ENCODE peak calls at places on chromosomes 16 and 17, in eight cellular contexts. One of them, this sample, is unnamed.

GRCh38 chr17:7023576-7024401 is 939 bp downstream of the BCL6B start:
- DNase-seq in NB4: no peak
- DNase-seq in lower leg skin: peak
- DNase-seq in choroid plexus epithelial cell: peak
- DNase-seq in WTC11: peak
- DNase-seq in B cell: peak
- DNase-seq in CD4-positive, alpha-beta T cell: peak
- DNase-seq in fibroblast of lung: peak
- DNase-seq in this sample: peak

GRCh38 chr17:82020874-82021727 is 1.6 kb downstream of the CENPX start:
- DNase-seq in choroid plexus epithelial cell: peak
- DNase-seq in lower leg skin: no peak
- DNase-seq in NB4: peak
- DNase-seq in fibroblast of lung: peak
- DNase-seq in B cell: no peak
- DNase-seq in CD4-positive, alpha-beta T cell: peak
- DNase-seq in WTC11: peak
- DNase-seq in this sample: peak

GRCh38 chr17:37490638-37491614 is 1.2 kb downstream of the DUSP14 start:
- DNase-seq in lower leg skin: peak
- DNase-seq in CD4-positive, alpha-beta T cell: no peak
- DNase-seq in choroid plexus epithelial cell: peak
- DNase-seq in B cell: no peak
- DNase-seq in fibroblast of lung: peak
- DNase-seq in NB4: peak
- DNase-seq in WTC11: peak
- DNase-seq in this sample: peak

GRCh38 chr16:87463722-87464690 is 28.8 kb downstream of the ZCCHC14 start:
- DNase-seq in WTC11: no peak
- DNase-seq in NB4: peak
- DNase-seq in fibroblast of lung: peak
- DNase-seq in B cell: peak
- DNase-seq in CD4-positive, alpha-beta T cell: peak
- DNase-seq in lower leg skin: peak
- DNase-seq in choroid plexus epithelial cell: peak
- DNase-seq in this sample: no peak

GRCh38 chr17:48129981-48130380 is 22.4 kb downstream of the SNX11 start:
- DNase-seq in B cell: no peak
- DNase-seq in WTC11: no peak
- DNase-seq in fibroblast of lung: no peak
- DNase-seq in CD4-positive, alpha-beta T cell: no peak
- DNase-seq in NB4: no peak
- DNase-seq in choroid plexus epithelial cell: no peak
- DNase-seq in lower leg skin: no peak
- DNase-seq in this sample: no peak

GRCh38 chr17:57971572-57971971 is 16.4 kb upstream of the CUEDC1 start:
- DNase-seq in CD4-positive, alpha-beta T cell: no peak
- DNase-seq in WTC11: no peak
- DNase-seq in B cell: no peak
- DNase-seq in NB4: no peak
- DNase-seq in lower leg skin: peak
- DNase-seq in choroid plexus epithelial cell: no peak
- DNase-seq in fibroblast of lung: no peak
- DNase-seq in this sample: no peak

GRCh38 chr17:3012926-3013581 is 50.4 kb downstream of the OR1D5 start:
- DNase-seq in choroid plexus epithelial cell: peak
- DNase-seq in B cell: peak
- DNase-seq in NB4: peak
- DNase-seq in CD4-positive, alpha-beta T cell: peak
- DNase-seq in WTC11: peak
- DNase-seq in lower leg skin: no peak
- DNase-seq in fibroblast of lung: peak
- DNase-seq in this sample: peak

GRCh38 chr16:3028716-3029319 is 5.0 kb downstream of the THOC6 start:
- DNase-seq in fibroblast of lung: no peak
- DNase-seq in CD4-positive, alpha-beta T cell: no peak
- DNase-seq in WTC11: no peak
- DNase-seq in NB4: no peak
- DNase-seq in lower leg skin: no peak
- DNase-seq in choroid plexus epithelial cell: no peak
- DNase-seq in B cell: no peak
- DNase-seq in this sample: no peak

GRCh38 chr17:56203430-56203829 is 50.2 kb downstream of the ANKFN1 start:
- DNase-seq in lower leg skin: no peak
- DNase-seq in CD4-positive, alpha-beta T cell: no peak
- DNase-seq in choroid plexus epithelial cell: peak
- DNase-seq in fibroblast of lung: no peak
- DNase-seq in B cell: no peak
- DNase-seq in WTC11: no peak
- DNase-seq in NB4: peak
- DNase-seq in this sample: no peak

GRCh38 chr17:63881935-63882601 is at the start of gene GH2:
- DNase-seq in fibroblast of lung: peak
- DNase-seq in CD4-positive, alpha-beta T cell: peak
- DNase-seq in WTC11: peak
- DNase-seq in choroid plexus epithelial cell: peak
- DNase-seq in lower leg skin: peak
- DNase-seq in NB4: peak
- DNase-seq in B cell: peak
- DNase-seq in this sample: peak

GRCh38 chr16:4521971-4522623 is 16.5 kb downstream of the CDIP1 start:
- DNase-seq in fibroblast of lung: no peak
- DNase-seq in B cell: no peak
- DNase-seq in choroid plexus epithelial cell: peak
- DNase-seq in NB4: no peak
- DNase-seq in lower leg skin: no peak
- DNase-seq in CD4-positive, alpha-beta T cell: no peak
- DNase-seq in WTC11: peak
- DNase-seq in this sample: no peak

GRCh38 chr17:67492824-67493490 is 115.9 kb downstream of the PITPNC1 start:
- DNase-seq in choroid plexus epithelial cell: peak
- DNase-seq in fibroblast of lung: peak
- DNase-seq in WTC11: no peak
- DNase-seq in NB4: no peak
- DNase-seq in CD4-positive, alpha-beta T cell: no peak
- DNase-seq in lower leg skin: no peak
- DNase-seq in B cell: no peak
- DNase-seq in this sample: no peak

GRCh38 chr16:51084074-51084928 is 66.8 kb downstream of the SALL1 start:
- DNase-seq in CD4-positive, alpha-beta T cell: no peak
- DNase-seq in B cell: no peak
- DNase-seq in WTC11: no peak
- DNase-seq in fibroblast of lung: peak
- DNase-seq in NB4: peak
- DNase-seq in choroid plexus epithelial cell: peak
- DNase-seq in lower leg skin: no peak
- DNase-seq in this sample: no peak
- TF ChIP-seq CTCF in CD4-positive, alpha-beta T cell: no peak
- TF ChIP-seq CTCF in B cell: no peak
- TF ChIP-seq CTCF in WTC11: no peak
- TF ChIP-seq CTCF in fibroblast of lung: no peak
- TF ChIP-seq CTCF in NB4: no peak
- TF ChIP-seq CTCF in choroid plexus epithelial cell: no peak
- TF ChIP-seq CTCF in lower leg skin: no peak
- TF ChIP-seq CTCF in this sample: no peak

GRCh38 chr16:76964464-76965154 is 226.4 kb upstream of the MON1B start:
- DNase-seq in WTC11: no peak
- DNase-seq in choroid plexus epithelial cell: no peak
- DNase-seq in NB4: no peak
- DNase-seq in fibroblast of lung: no peak
- DNase-seq in lower leg skin: no peak
- DNase-seq in B cell: no peak
- DNase-seq in CD4-positive, alpha-beta T cell: no peak
- DNase-seq in this sample: no peak
- TF ChIP-seq CTCF in WTC11: no peak
- TF ChIP-seq CTCF in choroid plexus epithelial cell: no peak
- TF ChIP-seq CTCF in NB4: no peak
- TF ChIP-seq CTCF in fibroblast of lung: no peak
- TF ChIP-seq CTCF in lower leg skin: no peak
- TF ChIP-seq CTCF in B cell: no peak
- TF ChIP-seq CTCF in CD4-positive, alpha-beta T cell: no peak
- TF ChIP-seq CTCF in this sample: no peak

GRCh38 chr17:44745301-44745700 is 13.5 kb upstream of the ADAM11 start:
- DNase-seq in NB4: no peak
- DNase-seq in WTC11: no peak
- DNase-seq in fibroblast of lung: no peak
- DNase-seq in B cell: no peak
- DNase-seq in lower leg skin: no peak
- DNase-seq in CD4-positive, alpha-beta T cell: no peak
- DNase-seq in choroid plexus epithelial cell: no peak
- DNase-seq in this sample: no peak
- TF ChIP-seq CTCF in NB4: peak
- TF ChIP-seq CTCF in WTC11: no peak
- TF ChIP-seq CTCF in fibroblast of lung: no peak
- TF ChIP-seq CTCF in B cell: no peak
- TF ChIP-seq CTCF in lower leg skin: no peak
- TF ChIP-seq CTCF in CD4-positive, alpha-beta T cell: no peak
- TF ChIP-seq CTCF in choroid plexus epithelial cell: peak
- TF ChIP-seq CTCF in this sample: no peak

GRCh38 chr17:62780273-62780672 is 27.8 kb downstream of the MARCHF10 start:
- DNase-seq in WTC11: no peak
- DNase-seq in CD4-positive, alpha-beta T cell: no peak
- DNase-seq in lower leg skin: peak
- DNase-seq in fibroblast of lung: no peak
- DNase-seq in NB4: no peak
- DNase-seq in B cell: no peak
- DNase-seq in choroid plexus epithelial cell: no peak
- DNase-seq in this sample: no peak
- TF ChIP-seq CTCF in WTC11: no peak
- TF ChIP-seq CTCF in CD4-positive, alpha-beta T cell: no peak
- TF ChIP-seq CTCF in lower leg skin: no peak
- TF ChIP-seq CTCF in fibroblast of lung: no peak
- TF ChIP-seq CTCF in NB4: no peak
- TF ChIP-seq CTCF in B cell: no peak
- TF ChIP-seq CTCF in choroid plexus epithelial cell: no peak
- TF ChIP-seq CTCF in this sample: no peak